ENCODE peak calls at places on chromosome 18, in six cellular contexts. V is body of pancreas; K is ovary; S is CD8-positive, alpha-beta memory T cell; P is transverse colon; G is CD4-positive, CD25-positive, alpha-beta regulatory T cell. N is an unnamed sample. For H3K27me3, the result is how much of the 10 kb centered on the place peaks cover.

GRCh38 chr18:47944972-47945843 is 14.7 kb upstream of the SMAD2 start:
- DNase-seq in V (no peak), K (no peak), S (no peak), P (no peak), G (no peak), N (no peak)

GRCh38 chr18:3966985-3967856 is 487.9 kb downstream of the DLGAP1 start:
- DNase-seq in V (peak), K (no peak), S (no peak), P (no peak), G (no peak), N (no peak)

GRCh38 chr18:36697905-36698304 is 130.9 kb downstream of the TPGS2 start:
- DNase-seq in V (no peak), K (no peak), S (no peak), P (no peak), G (no peak), N (no peak)

GRCh38 chr18:34857310-34857709 is 147.2 kb downstream of the DTNA start:
- DNase-seq in V (no peak), K (no peak), S (no peak), P (no peak), G (no peak), N (no peak)

GRCh38 chr18:47226660-47227059 is 24.8 kb downstream of the SKOR2 start:
- DNase-seq in V (no peak), K (no peak), S (no peak), P (no peak), G (no peak), N (no peak)

GRCh38 chr18:64379662-64380061 is 230.8 kb upstream of the LINC00305 start:
- DNase-seq in V (no peak), K (no peak), S (no peak), P (no peak), G (no peak), N (no peak)

GRCh38 chr18:46756172-46756558 is 688 bp downstream of the ST8SIA5 start:
- DNase-seq in V (no peak), K (no peak), S (no peak), P (no peak), G (no peak), N (no peak)

GRCh38 chr18:61459896-61460295 is 126.7 kb downstream of the CDH20 start:
- DNase-seq in V (no peak), K (no peak), S (no peak), P (no peak), G (no peak), N (no peak)

GRCh38 chr18:32441536-32441935 is 29.1 kb downstream of the GAREM1 start:
- DNase-seq in V (no peak), K (no peak), S (no peak), P (no peak), G (no peak), N (no peak)

GRCh38 chr18:71729611-71730010 is 814.5 kb downstream of the CBLN2 start:
- DNase-seq in V (no peak), K (no peak), S (no peak), P (no peak), G (no peak), N (no peak)

GRCh38 chr18:39184176-39184575 is 1618.6 kb upstream of the CELF4 start:
- DNase-seq in V (no peak), K (no peak), S (no peak), P (no peak), G (no peak), N (no peak)

GRCh38 chr18:46424898-46425297 is 232.1 kb downstream of the LOXHD1 start:
- DNase-seq in V (no peak), K (no peak), S (no peak), P (no peak), G (no peak), N (no peak)

GRCh38 chr18:36179562-36180334 is 7.5 kb upstream of the MOCOS start:
- DNase-seq in V (peak), K (peak), S (no peak), P (peak), G (no peak), N (peak)

GRCh38 chr18:62881509-62882016 is 166.2 kb downstream of the PHLPP1 start:
- DNase-seq in V (no peak), K (no peak), S (no peak), P (no peak), G (no peak), N (no peak)

GRCh38 chr18:62986490-62986889 is 271.1 kb downstream of the PHLPP1 start:
- DNase-seq in V (no peak), K (no peak), S (no peak), P (no peak), G (no peak), N (no peak)

GRCh38 chr18:54223568-54224241 is 764 bp downstream of the MBD2 start:
- DNase-seq in V (peak), K (peak), S (peak), P (peak), G (peak), N (peak)

GRCh38 chr18:12253517-12254136 is 534 bp upstream of the CIDEA start:
- DNase-seq in V (peak), K (no peak), S (no peak), P (no peak), G (no peak), N (no peak)

GRCh38 chr18:54762386-54762785 is 65.9 kb upstream of the RAB27B start:
- DNase-seq in V (no peak), K (no peak), S (no peak), P (no peak), G (no peak), N (no peak)

GRCh38 chr18:62925031-62925688 is 209.8 kb downstream of the PHLPP1 start:
- DNase-seq in V (no peak), K (no peak), S (no peak), P (no peak), G (no peak), N (no peak)

GRCh38 chr18:47595816-47596501 is 334.5 kb downstream of the SMAD2 start:
- DNase-seq in V (no peak), K (no peak), S (no peak), P (peak), G (no peak), N (no peak)

GRCh38 chr18:4130734-4131719 is 324.1 kb downstream of the DLGAP1 start:
- DNase-seq in V (no peak), K (no peak), S (no peak), P (no peak), G (no peak), N (no peak)

GRCh38 chr18:63869374-63869773 is 18.1 kb upstream of the SERPINB2 start:
- DNase-seq in V (no peak), K (no peak), S (no peak), P (no peak), G (no peak), N (no peak)

GRCh38 chr18:73842795-73843394 is 304.7 kb downstream of the FBXO15 start:
- DNase-seq in V (peak), K (no peak), S (peak), P (peak), G (no peak), N (peak)

GRCh38 chr18:3217930-3218647 is 1.7 kb downstream of the MYOM1 start:
- DNase-seq in V (peak), K (no peak), S (no peak), P (peak), G (no peak), N (no peak)

GRCh38 chr18:30376515-30376914 is 666.0 kb downstream of the DSC3 start:
- DNase-seq in V (no peak), K (no peak), S (no peak), P (no peak), G (no peak), N (no peak)

GRCh38 chr18:29840101-29840500 is 1202.4 kb downstream of the DSC3 start:
- DNase-seq in V (no peak), K (no peak), S (no peak), P (no peak), G (no peak), N (no peak)

GRCh38 chr18:63676526-63676925 is 14.8 kb upstream of the SERPINB3 start:
- DNase-seq in V (no peak), K (no peak), S (no peak), P (no peak), G (no peak), N (no peak)

GRCh38 chr18:57087985-57088384 is 58.9 kb upstream of the BOD1L2 start:
- DNase-seq in V (no peak), K (no peak), S (no peak), P (peak), G (no peak), N (no peak)

GRCh38 chr18:62018034-62018760 is 125.4 kb upstream of the RNF152 start:
- DNase-seq in V (no peak), K (peak), S (no peak), P (peak), G (no peak), N (no peak)

GRCh38 chr18:55101458-55101824 is 142.2 kb upstream of the CCDC68 start:
- DNase-seq in V (no peak), K (no peak), S (no peak), P (no peak), G (no peak), N (no peak)

GRCh38 chr18:5452943-5453342 is 90.9 kb downstream of the EPB41L3 start:
- DNase-seq in V (no peak), K (no peak), S (no peak), P (no peak), G (no peak), N (no peak)

GRCh38 chr18:5461056-5461455 is 82.7 kb downstream of the EPB41L3 start:
- DNase-seq in V (no peak), K (no peak), S (no peak), P (no peak), G (no peak), N (no peak)

GRCh38 chr18:5457467-5457957 is 86.3 kb downstream of the EPB41L3 start:
- DNase-seq in V (no peak), K (no peak), S (no peak), P (no peak), G (no peak), N (peak)

GRCh38 chr18:5455644-5456043 is 88.2 kb downstream of the EPB41L3 start:
- DNase-seq in V (no peak), K (no peak), S (no peak), P (no peak), G (no peak), N (no peak)

DNA sequence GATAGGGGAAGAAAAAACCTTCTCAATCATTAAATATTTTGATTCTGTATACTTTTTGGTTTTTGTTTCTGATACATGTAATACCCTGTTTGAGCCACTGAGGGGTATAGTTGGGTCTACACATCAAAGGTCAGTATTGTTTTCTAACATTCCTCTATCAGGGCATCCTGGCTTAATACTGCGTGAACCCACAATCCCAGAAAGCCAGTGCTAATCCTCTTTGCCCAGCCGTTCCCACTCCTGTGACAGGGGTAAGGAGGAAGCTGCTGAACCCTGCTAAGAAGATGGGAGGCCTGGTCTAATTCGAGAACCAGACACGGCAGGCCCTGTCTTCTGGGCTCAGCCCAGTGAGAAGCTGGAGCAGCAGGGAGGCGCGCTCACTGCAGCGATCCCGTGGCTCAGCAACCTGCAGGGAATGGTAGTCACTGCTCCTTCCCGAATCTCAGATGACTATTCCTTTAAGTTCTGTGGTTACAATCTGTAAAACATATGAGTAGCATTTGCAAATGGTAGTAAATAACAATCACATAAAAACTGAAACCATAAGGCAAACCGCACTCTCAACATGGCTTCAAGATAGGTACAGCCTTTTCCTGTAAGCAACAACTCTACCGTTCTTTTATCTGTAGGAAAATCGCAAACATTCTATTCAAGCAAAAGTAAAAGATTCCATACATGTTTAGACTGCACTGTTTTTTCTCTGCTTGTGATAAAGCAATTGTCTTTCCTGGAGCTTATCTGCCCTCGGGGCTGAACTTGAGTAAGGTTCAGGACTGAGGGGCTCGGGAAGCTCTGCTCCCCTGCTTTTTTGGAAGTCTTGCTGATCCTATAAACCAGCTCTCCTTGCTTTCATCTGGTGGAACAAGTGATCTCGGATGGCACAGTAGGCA is 87.0 kb downstream of the EPB41L3 start:
- DNase-seq in V (no peak), K (no peak), S (no peak), P (no peak), G (no peak), N (peak)
- H3K4me3 ChIP-seq in V (no peak), K (no peak), S (no peak), P (no peak), G (peak), N (peak)

GRCh38 chr18:13272411-13272810 is 53.9 kb downstream of the LDLRAD4 start:
- DNase-seq in V (no peak), K (no peak), S (no peak), P (no peak), G (no peak), N (no peak)

GRCh38 chr18:13275075-13275474 is 56.5 kb downstream of the LDLRAD4 start:
- DNase-seq in V (no peak), K (no peak), S (no peak), P (no peak), G (no peak), N (no peak)

GRCh38 chr18:13276530-13277520 is 58.3 kb downstream of the LDLRAD4 start:
- DNase-seq in V (no peak), K (no peak), S (no peak), P (no peak), G (peak), N (no peak)

GRCh38 chr18:13271512-13271911 is 53.0 kb downstream of the LDLRAD4 start:
- DNase-seq in V (no peak), K (no peak), S (no peak), P (no peak), G (no peak), N (no peak)

DNA sequence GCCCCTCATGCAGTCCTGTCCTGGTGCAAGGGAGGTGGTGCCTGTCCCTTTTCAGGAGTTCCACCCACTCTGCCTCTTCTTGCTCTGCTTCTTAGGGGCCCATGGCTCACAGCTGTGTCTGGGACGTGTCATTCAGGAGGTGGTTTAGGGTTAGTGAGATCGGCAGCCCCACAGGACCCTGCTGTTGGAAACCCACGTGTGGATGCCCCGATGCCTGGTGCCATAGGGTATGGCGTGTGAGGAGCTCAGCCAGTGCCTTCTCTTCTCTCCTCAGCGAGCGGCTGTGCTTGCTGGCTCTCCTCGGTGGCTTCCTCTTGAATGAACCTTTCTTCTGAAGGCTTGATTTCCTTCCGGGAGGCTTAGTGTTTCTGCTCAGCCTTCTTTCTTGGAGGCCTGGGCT is 55.2 kb downstream of the LDLRAD4 start:
- DNase-seq in V (no peak), K (no peak), S (no peak), P (no peak), G (peak), N (no peak)
- H3K27ac ChIP-seq in V (no peak), K (no peak), S (no peak), P (no peak), G (peak), N (no peak)

GRCh38 chr18:59279193-59279592 is 5.9 kb upstream of the RAX start:
- DNase-seq in V (no peak), K (no peak), S (no peak), P (no peak), G (no peak), N (no peak)

GRCh38 chr18:59272971-59273935 is at the start of gene RAX:
- DNase-seq in V (no peak), K (no peak), S (no peak), P (no peak), G (no peak), N (no peak)

GRCh38 chr18:59273936-59274928 is 978 bp upstream of the RAX start:
- DNase-seq in V (no peak), K (no peak), S (no peak), P (no peak), G (no peak), N (no peak)

GRCh38 chr18:59275406-59275949 is 2.2 kb upstream of the RAX start:
- DNase-seq in V (no peak), K (no peak), S (no peak), P (no peak), G (no peak), N (no peak)

DNA sequence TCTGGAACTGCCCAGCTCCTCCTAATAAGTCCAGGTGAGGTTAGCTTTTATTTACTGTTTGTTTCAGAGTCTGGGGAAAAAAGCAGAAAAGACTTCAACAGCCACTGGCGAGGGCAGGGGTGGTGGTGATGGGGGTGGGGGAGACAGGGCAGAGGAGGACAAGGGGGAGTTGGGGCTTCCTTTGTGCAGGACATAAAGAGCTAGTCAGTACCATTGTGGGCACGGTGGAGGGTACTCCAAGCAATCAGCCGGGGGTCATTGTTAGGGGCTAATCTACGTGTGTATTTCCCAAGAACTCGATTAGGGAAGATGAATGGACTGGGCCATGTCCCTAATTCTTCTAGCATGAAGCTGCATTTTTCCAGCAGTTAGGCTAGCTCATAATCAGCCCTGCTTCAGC is 2.8 kb upstream of the RAX start:
- DNase-seq in V (no peak), K (no peak), S (no peak), P (no peak), G (no peak), N (no peak)
- H3K27me3 ChIP-seq in V (under half), K (under half), S (under half), P (half or more), G (under half), N (half or more)

GRCh38 chr18:572499-573289 is 7.5 kb upstream of the CETN1 start:
- DNase-seq in V (no peak), K (no peak), S (no peak), P (no peak), G (no peak), N (no peak)
- H3K4me3 ChIP-seq in V (no peak), K (no peak), S (no peak), P (no peak), G (no peak), N (no peak)

DNA sequence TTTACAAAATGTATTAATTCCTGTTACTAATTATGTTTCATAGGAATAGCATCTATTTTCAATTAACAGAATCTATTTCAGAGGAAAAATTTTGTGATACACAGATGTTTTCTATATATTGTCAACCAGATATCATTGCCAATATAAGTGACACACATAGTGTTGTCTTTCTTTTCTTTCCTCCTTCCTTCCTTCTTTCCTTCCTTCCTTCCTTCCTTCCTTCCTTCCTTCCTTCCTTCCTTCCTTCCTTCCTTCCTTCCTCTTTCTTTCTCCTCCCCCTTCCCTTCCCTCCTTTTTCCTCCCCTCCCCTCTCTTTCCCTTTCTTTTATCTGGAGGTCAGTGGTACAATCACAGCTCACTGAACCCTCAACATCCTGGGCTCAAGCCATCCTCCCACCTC is 146.5 kb upstream of the DSEL start:
- DNase-seq in V (no peak), K (no peak), S (no peak), P (no peak), G (no peak), N (no peak)
- H3K27ac ChIP-seq in V (no peak), K (no peak), S (no peak), P (no peak), G (no peak), N (no peak)

GRCh38 chr18:70288171-70288850 is 534 bp upstream of the SOCS6 start:
- DNase-seq in V (peak), K (peak), S (no peak), P (peak), G (no peak), N (no peak)
- H3K27me3 ChIP-seq in V (under half), K (under half), S (under half), P (under half), G (under half), N (under half)

GRCh38 chr18:8424917-8425725 is 184.1 kb upstream of the RAB12 start:
- DNase-seq in V (no peak), K (no peak), S (no peak), P (no peak), G (no peak), N (no peak)
- H3K4me3 ChIP-seq in V (no peak), K (no peak), S (no peak), P (no peak), G (no peak), N (no peak)

GRCh38 chr18:79257480-79257879 is 138.2 kb upstream of the NFATC1 start:
- DNase-seq in V (no peak), K (no peak), S (no peak), P (no peak), G (no peak), N (no peak)

GRCh38 chr18:79260023-79260422 is 135.7 kb upstream of the NFATC1 start:
- DNase-seq in V (no peak), K (no peak), S (no peak), P (no peak), G (no peak), N (no peak)

GRCh38 chr18:79258447-79258846 is 137.3 kb upstream of the NFATC1 start:
- DNase-seq in V (no peak), K (no peak), S (no peak), P (no peak), G (no peak), N (no peak)

GRCh38 chr18:79259218-79259617 is 136.5 kb upstream of the NFATC1 start:
- DNase-seq in V (no peak), K (no peak), S (no peak), P (no peak), G (no peak), N (no peak)

GRCh38 chr18:79260510-79260909 is 135.2 kb upstream of the NFATC1 start:
- DNase-seq in V (no peak), K (no peak), S (no peak), P (no peak), G (no peak), N (no peak)
- H3K27ac ChIP-seq in V (no peak), K (no peak), S (no peak), P (no peak), G (no peak), N (peak)

GRCh38 chr18:23661735-23662308 is 889 bp downstream of the ANKRD29 start:
- DNase-seq in V (no peak), K (no peak), S (no peak), P (no peak), G (no peak), N (no peak)

GRCh38 chr18:23662309-23663263 is at the start of gene ANKRD29:
- DNase-seq in V (peak), K (peak), S (peak), P (peak), G (peak), N (peak)

GRCh38 chr18:23658296-23658695 is 4.4 kb downstream of the ANKRD29 start:
- DNase-seq in V (no peak), K (no peak), S (no peak), P (no peak), G (no peak), N (no peak)
- H3K27me3 ChIP-seq in V (under half), K (under half), S (under half), P (under half), G (under half), N (under half)

N was measured in dorsolateral prefrontal cortex.